ENCODE peak calls at places on chromosomes 3 and 15, in four cellular contexts. T is H9, N is PC-3, J is endothelial cell of umbilical vein. I is an unnamed sample.

GRCh38 chr15:61794881-61795280 is 265.4 kb downstream of the VPS13C start:
- DNase-seq in N (peak; percentile 22), T (no peak), J (no peak), I (no peak)

GRCh38 chr15:89768071-89768500 is 8.0 kb upstream of the MESP2 start:
- DNase-seq in J (no peak), T (no peak), N (no peak), I (no peak)

GRCh38 chr15:83046558-83047127 is 20.4 kb downstream of the BTBD1 start:
- DNase-seq in N (peak; percentile 40), T (no peak), J (peak; percentile 69), I (no peak)

GRCh38 chr3:103991461-103992115 is 1375.1 kb upstream of the ALCAM start:
- DNase-seq in J (peak; percentile 17), T (peak; percentile 44), N (peak; percentile 57), I (peak; percentile 49)

GRCh38 chr15:99207672-99208071 is 41.7 kb downstream of the TTC23 start:
- DNase-seq in T (no peak), N (no peak), J (no peak), I (no peak)

GRCh38 chr3:47877288-47877687 is 74.3 kb downstream of the DHX30 start:
- DNase-seq in J (peak; percentile 46), N (no peak), T (no peak), I (peak; percentile 32)

GRCh38 chr3:37040231-37040630 is 46.9 kb downstream of the MLH1 start:
- DNase-seq in T (no peak), N (no peak), J (no peak), I (no peak)

GRCh38 chr3:20023663-20024417 is 11.8 kb upstream of the PP2D1 start:
- DNase-seq in J (peak; percentile 70), T (no peak), N (no peak), I (no peak)

GRCh38 chr3:45105855-45106655 is 40.1 kb downstream of the CDCP1 start:
- DNase-seq in T (no peak), N (peak; percentile 92), J (peak; percentile 13), I (no peak)

GRCh38 chr3:14876942-14877341 is 58.2 kb downstream of the FGD5 start:
- DNase-seq in J (peak; percentile 83), T (no peak), N (peak; percentile 28), I (no peak)

GRCh38 chr3:69649120-69649519 is 90.1 kb upstream of the MITF start:
- DNase-seq in J (peak; percentile 69), N (peak; percentile 70), T (no peak), I (peak; percentile 10)

GRCh38 chr15:70435369-70435768 is 328.0 kb downstream of the UACA start:
- DNase-seq in T (no peak), N (no peak), J (no peak), I (no peak)

GRCh38 chr3:146544013-146544928 is at the start of gene PLSCR1:
- DNase-seq in N (peak; percentile 98), J (peak; percentile 99), T (peak; percentile 94), I (peak; percentile 98)

GRCh38 chr3:112647122-112647521 is 6.2 kb upstream of the CCDC80 start:
- DNase-seq in T (peak; percentile 43), N (peak; percentile 91), J (peak; percentile 35), I (peak; percentile 98)

GRCh38 chr15:71806452-71806931 is 3.9 kb upstream of the NR2E3 start:
- DNase-seq in T (no peak), N (peak; percentile 48), J (peak; percentile 42), I (peak; percentile 82)

GRCh38 chr15:63593705-63594671 is 3.2 kb upstream of the FBXL22 start:
- DNase-seq in J (no peak), T (no peak), N (no peak), I (no peak)

GRCh38 chr3:133572158-133573053 is 1.1 kb upstream of the CDV3 start:
- DNase-seq in N (no peak), T (no peak), J (no peak), I (peak; percentile 47)

GRCh38 chr3:136270179-136270578 is 20.0 kb downstream of the PCCB start:
- DNase-seq in N (no peak), T (no peak), J (no peak), I (no peak)

GRCh38 chr3:129609591-129610169 is 3.2 kb upstream of the PLXND1 start:
- DNase-seq in J (peak; percentile 90), N (no peak), T (no peak), I (no peak)

GRCh38 chr3:166123576-166123975 is 286.4 kb upstream of the BCHE start:
- DNase-seq in N (peak; percentile 64), J (no peak), T (no peak), I (peak; percentile 1)

GRCh38 chr3:134485075-134485536 is 679 bp downstream of the ANAPC13 start:
- DNase-seq in T (no peak), N (peak; percentile 6), J (no peak), I (peak; percentile 62)

GRCh38 chr3:159634414-159634813 is 354.2 kb upstream of the IL12A start:
- DNase-seq in J (no peak), N (peak; percentile 77), T (no peak), I (no peak)

GRCh38 chr3:59313365-59313764 is 263.5 kb upstream of the CFAP20DC start:
- DNase-seq in T (peak; percentile 72), N (peak; percentile 56), J (no peak), I (peak; percentile 68)

GRCh38 chr15:84863480-84864428 is 20.7 kb upstream of the SLC28A1 start:
- DNase-seq in T (no peak), J (no peak), N (no peak), I (no peak)

GRCh38 chr3:196016485-196016884 is 65.4 kb downstream of the TFRC start:
- DNase-seq in T (no peak), J (no peak), N (peak; percentile 83), I (no peak)

GRCh38 chr3:46960081-46960701 is 16.4 kb downstream of the CCDC12 start:
- DNase-seq in N (peak; percentile 82), T (no peak), J (peak; percentile 92), I (peak; percentile 56)

GRCh38 chr3:64627471-64628321 is 60.1 kb downstream of the ADAMTS9 start:
- DNase-seq in N (no peak), T (no peak), J (peak; percentile 31), I (peak; percentile 11)

GRCh38 chr3:66036586-66037061 is 2.1 kb downstream of the MAGI1 start:
- DNase-seq in N (no peak), J (peak; percentile 29), T (peak; percentile 61), I (peak; percentile 91)

GRCh38 chr15:91521996-91522395 is 331.5 kb upstream of the SLCO3A1 start:
- DNase-seq in J (no peak), N (peak; percentile 51), T (no peak), I (no peak)

GRCh38 chr3:16494094-16494493 is 19.4 kb downstream of the RFTN1 start:
- DNase-seq in T (no peak), N (no peak), J (no peak), I (no peak)

GRCh38 chr3:97197083-97197482 is 382.7 kb downstream of the EPHA6 start:
- DNase-seq in T (no peak), J (no peak), N (no peak), I (peak; percentile 8)

GRCh38 chr15:72487070-72487797 is 13.1 kb downstream of the ARIH1 start:
- DNase-seq in J (no peak), N (peak; percentile 32), T (no peak), I (no peak)

GRCh38 chr3:12660196-12660595 is 3.7 kb downstream of the RAF1 start:
- DNase-seq in J (no peak), T (no peak), N (no peak), I (no peak)

GRCh38 chr3:133925960-133926735 is 30.5 kb upstream of the RAB6B start:
- DNase-seq in T (no peak), N (no peak), J (no peak), I (no peak)

GRCh38 chr3:55409802-55410201 is 77.3 kb downstream of the WNT5A start:
- DNase-seq in T (no peak), J (no peak), N (peak; percentile 63), I (no peak)

GRCh38 chr15:60074181-60074885 is 70.2 kb downstream of the FOXB1 start:
- DNase-seq in N (peak; percentile 63), T (no peak), J (peak; percentile 30), I (no peak)

GRCh38 chr15:66095871-66096710 is 157.5 kb downstream of the MEGF11 start:
- DNase-seq in T (no peak), J (no peak), N (no peak), I (no peak)

GRCh38 chr3:128369881-128370642 is 96.6 kb downstream of the DNAJB8 start:
- DNase-seq in N (no peak), J (no peak), T (no peak), I (peak; percentile 13)
- H3K9ac ChIP-seq in N (no peak overlapping the region), J (no peak overlapping the region), T (no peak overlapping the region), I (no peak overlapping the region)

DNA sequence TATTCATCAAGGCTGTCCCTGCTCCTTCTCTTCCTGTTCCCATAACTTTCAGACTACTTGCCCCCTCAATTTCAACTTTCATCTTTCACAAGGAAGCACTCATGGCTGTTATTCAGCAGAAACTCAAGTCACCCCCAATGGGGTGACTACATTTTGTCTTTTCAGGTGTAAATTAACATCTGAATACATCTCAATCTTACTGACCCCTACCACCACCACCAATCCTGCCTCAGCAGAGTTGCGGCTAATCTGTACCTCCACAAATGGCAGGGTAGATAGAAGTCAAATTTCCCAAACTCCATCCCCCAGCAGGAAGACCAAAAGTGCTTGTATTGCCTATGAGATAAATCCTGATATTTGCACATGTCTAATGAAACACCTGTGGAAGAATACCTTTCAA is 19.2 kb downstream of the SOX2 start:
- DNase-seq in N (no peak), J (no peak), T (no peak), I (no peak)
- H3K27me3 ChIP-seq in N (peaks cover 90% of the 10 kb centered on the region), J (peaks cover 9% of the 10 kb centered on the region), T (peaks cover 3% of the 10 kb centered on the region), I (peaks cover 31% of the 10 kb centered on the region)

DNA sequence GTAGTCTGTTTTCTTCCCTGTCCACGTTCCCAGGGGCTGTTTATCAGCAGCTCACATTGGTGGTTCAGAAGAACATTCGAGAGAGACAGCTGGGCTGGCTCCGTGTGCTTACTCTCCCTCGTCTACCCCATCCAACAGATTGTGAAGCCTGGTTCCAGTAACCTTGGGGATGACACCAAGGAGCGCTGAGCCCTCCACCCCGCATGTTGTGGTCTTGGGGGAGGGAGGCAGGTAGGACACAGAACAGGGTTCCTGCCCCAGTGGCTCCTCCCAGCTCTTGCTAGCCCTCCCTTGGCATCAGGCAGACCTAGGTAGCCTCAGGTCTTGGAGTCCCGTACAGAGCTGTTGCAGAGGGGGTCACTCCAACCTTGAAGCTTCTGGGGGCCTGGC is 33.1 kb downstream of the KLF13 start:
- DNase-seq in T (no peak), J (no peak), N (no peak), I (no peak)
- H3K9ac ChIP-seq in T (no peak overlapping the region), J (no peak overlapping the region), N (no peak overlapping the region), I (no peak overlapping the region)

GRCh38 chr15:45375836-45376235 is 2.5 kb downstream of the GATM start:
- DNase-seq in J (no peak), T (no peak), N (no peak), I (no peak)
- H3K27me3 ChIP-seq in J (peaks cover 67% of the 10 kb centered on the region), T (peaks cover 17% of the 10 kb centered on the region), N (peaks cover 22% of the 10 kb centered on the region), I (peaks cover 8% of the 10 kb centered on the region)

GRCh38 chr3:32102289-32102688 is 4.1 kb upstream of the GPD1L start:
- DNase-seq in N (no peak), T (no peak), J (no peak), I (no peak)

GRCh38 chr3:32104492-32104891 is 1.9 kb upstream of the GPD1L start:
- DNase-seq in N (peak; percentile 65), J (peak; percentile 9), T (no peak), I (no peak)

GRCh38 chr3:32106132-32106928 is at the start of gene GPD1L:
- DNase-seq in T (peak; percentile 98), N (peak; percentile 98), J (peak; percentile 97), I (peak; percentile 97)

GRCh38 chr3:32106929-32107362 is 526 bp downstream of the GPD1L start:
- DNase-seq in T (no peak), N (peak; percentile 36), J (no peak), I (no peak)

GRCh38 chr3:32105291-32106131 is 909 bp upstream of the GPD1L start:
- DNase-seq in N (peak; percentile 91), T (no peak), J (peak; percentile 4), I (no peak)
- H3K9ac ChIP-seq in N (peak overlapping the region; percentile 53), T (no peak overlapping the region), J (no peak overlapping the region), I (no peak overlapping the region)

GRCh38 chr15:74725241-74725774 is at the start of gene CYP1A1:
- DNase-seq in J (no peak), T (peak; percentile 66), N (peak; percentile 39), I (no peak)
- H3K27me3 ChIP-seq in J (no peaks in the 10 kb centered on the region), T (peaks cover 7% of the 10 kb centered on the region), N (no peaks in the 10 kb centered on the region), I (peaks cover 6% of the 10 kb centered on the region)

I was measured in mesendoderm.